ENCODE peak calls at places on chromosomes 5 and 9, in nine cellular contexts. N is CD8-positive, alpha-beta T cell; T is fibroblast of lung; D is OCI-LY7; Q is tibial artery; K is transverse colon; J is uterus; R is heart left ventricle; M is gastrocnemius medialis. S is an unnamed sample. For H3K4me1 and H3K9me3, the result is how much of the 10 kb centered on the place peaks cover.

GRCh38 chr5:82330506-82330905 is 52.4 kb upstream of the RPS23 start:
- DNase-seq in K (no peak), J (no peak), D (no peak), Q (no peak), M (no peak), R (no peak), N (no peak), T (no peak), S (no peak)

GRCh38 chr5:150323092-150323491 is 20.4 kb upstream of the ARSI start:
- DNase-seq in J (no peak), K (no peak), Q (no peak), N (no peak), T (no peak), M (no peak), R (no peak), D (no peak), S (no peak)

GRCh38 chr5:135842737-135843136 is 8.3 kb downstream of the SLC25A48 start:
- DNase-seq in M (no peak), Q (no peak), N (no peak), D (no peak), R (no peak), K (no peak), J (no peak), T (no peak), S (no peak)

GRCh38 chr5:36944607-36945225 is 68.1 kb downstream of the NIPBL start:
- DNase-seq in K (no peak), D (peak), R (no peak), J (no peak), Q (no peak), N (no peak), M (no peak), T (peak), S (no peak)

GRCh38 chr5:132230871-132231270 is 3.2 kb upstream of the P4HA2 start:
- DNase-seq in T (no peak), D (no peak), K (peak), Q (peak), M (no peak), J (peak), R (no peak), N (no peak), S (no peak)

GRCh38 chr9:78354980-78355379 is 58.1 kb downstream of the PSAT1 start:
- DNase-seq in K (no peak), T (no peak), M (no peak), D (no peak), N (no peak), Q (no peak), J (no peak), R (no peak), S (no peak)

GRCh38 chr5:123089971-123090640 is 1.1 kb downstream of the PRDM6 start:
- DNase-seq in Q (no peak), D (no peak), J (no peak), K (no peak), T (peak), R (peak), N (no peak), M (no peak), S (peak)

GRCh38 chr9:36632892-36633291 is 60.2 kb downstream of the MELK start:
- DNase-seq in T (peak), J (no peak), M (no peak), D (peak), N (no peak), Q (no peak), K (no peak), R (no peak), S (peak)

GRCh38 chr9:88949425-88949824 is 41.8 kb upstream of the S1PR3 start:
- DNase-seq in M (no peak), N (no peak), D (no peak), J (peak), Q (no peak), T (peak), R (no peak), K (no peak), S (no peak)

GRCh38 chr5:91864902-91865420 is 481.8 kb upstream of the ARRDC3 start:
- DNase-seq in T (no peak), Q (no peak), J (no peak), N (no peak), M (no peak), R (no peak), K (no peak), D (no peak), S (no peak)

GRCh38 chr9:126326228-126327015 is at the start of gene MVB12B:
- DNase-seq in Q (no peak), R (peak), J (peak), M (peak), D (peak), T (no peak), N (peak), K (peak), S (peak)

GRCh38 chr5:6637022-6637421 is 3.8 kb downstream of the SRD5A1 start:
- DNase-seq in M (no peak), K (no peak), D (no peak), T (no peak), Q (no peak), N (no peak), J (no peak), R (no peak), S (no peak)

GRCh38 chr5:94870496-94871214 is 252.2 kb downstream of the SLF1 start:
- DNase-seq in Q (no peak), M (no peak), D (no peak), R (no peak), J (no peak), N (no peak), K (no peak), T (no peak), S (peak)

GRCh38 chr9:74960548-74960947 is 7.8 kb upstream of the C9orf40 start:
- DNase-seq in J (no peak), T (peak), R (no peak), M (no peak), N (no peak), Q (no peak), K (no peak), D (no peak), S (no peak)

GRCh38 chr5:154078305-154078704 is 39.5 kb downstream of the MFAP3 start:
- DNase-seq in K (no peak), M (no peak), Q (no peak), N (no peak), R (no peak), J (no peak), D (no peak), T (no peak), S (no peak)

GRCh38 chr5:155943516-155944407 is 383.2 kb upstream of the SGCD start:
- DNase-seq in T (peak), M (peak), D (peak), Q (no peak), R (no peak), J (peak), N (peak), K (peak), S (peak)

GRCh38 chr5:158234323-158235158 is 375.6 kb upstream of the CLINT1 start:
- DNase-seq in Q (no peak), N (no peak), D (peak), T (no peak), J (no peak), R (no peak), K (no peak), M (no peak), S (no peak)

GRCh38 chr5:138557677-138558076 is 14.6 kb upstream of the ETF1 start:
- DNase-seq in K (no peak), Q (no peak), T (no peak), R (no peak), J (no peak), D (no peak), M (no peak), N (no peak), S (no peak)

GRCh38 chr9:84850830-84851372 is 181.4 kb downstream of the NTRK2 start:
- DNase-seq in T (no peak), R (no peak), D (no peak), N (no peak), M (no peak), Q (no peak), K (no peak), J (no peak), S (no peak)

GRCh38 chr5:144583493-144584154 is 413.0 kb downstream of the KCTD16 start:
- DNase-seq in M (no peak), T (no peak), K (no peak), J (no peak), D (no peak), Q (no peak), N (no peak), R (no peak), S (peak)

GRCh38 chr5:137572042-137572695 is 73.0 kb upstream of the SPOCK1 start:
- DNase-seq in T (peak), N (no peak), M (no peak), K (no peak), Q (no peak), D (no peak), R (no peak), J (no peak), S (no peak)

GRCh38 chr9:758147-758546 is 83.3 kb upstream of the DMRT1 start:
- DNase-seq in N (no peak), K (no peak), R (no peak), J (no peak), D (no peak), T (no peak), Q (no peak), M (no peak), S (no peak)
- H3K4me1 ChIP-seq in N (under half), K (under half), R (under half), J (under half), D (under half), T (under half), Q (under half), M (under half), S (under half)

DNA sequence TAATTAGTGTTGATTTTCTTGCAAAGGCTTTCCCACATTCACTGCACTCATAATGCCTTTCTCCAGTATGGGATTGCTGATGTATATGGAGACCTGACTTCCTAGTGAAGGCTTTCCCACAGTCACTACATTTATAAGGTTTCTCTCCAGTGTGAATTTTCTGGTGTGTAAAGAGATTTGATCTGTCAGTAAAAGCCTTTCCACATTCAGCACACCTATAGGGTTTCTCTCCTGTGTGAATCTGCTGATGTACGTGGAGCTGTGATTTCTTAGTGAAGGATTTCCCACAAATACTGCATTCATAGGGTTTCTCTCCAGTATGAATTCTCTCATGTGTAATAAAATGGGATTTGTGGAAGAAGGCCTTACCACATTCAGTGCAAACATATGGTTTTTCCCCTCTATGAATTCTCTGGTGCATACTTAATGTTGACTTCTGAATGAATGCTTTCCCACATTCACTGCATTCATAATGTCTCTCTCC is 31.1 kb downstream of the ZNF484 start:
- DNase-seq in D (no peak), K (no peak), R (no peak), J (no peak), N (no peak), Q (no peak), T (no peak), M (no peak), S (no peak)
- H3K9me3 ChIP-seq in D (under half), K (half or more), R (half or more), J (under half), N (under half), Q (under half), T (under half), M (under half), S (under half)

GRCh38 chr9:5900622-5901021 is 9.9 kb downstream of the MLANA start:
- DNase-seq in K (no peak), M (no peak), Q (no peak), D (no peak), T (no peak), J (no peak), R (no peak), N (no peak), S (no peak)

GRCh38 chr9:5897851-5898250 is 7.2 kb downstream of the MLANA start:
- DNase-seq in R (no peak), D (no peak), M (no peak), J (no peak), Q (no peak), N (no peak), T (no peak), K (no peak), S (no peak)

GRCh38 chr9:5896863-5897262 is 6.2 kb downstream of the MLANA start:
- DNase-seq in Q (no peak), T (no peak), M (no peak), D (no peak), R (no peak), K (no peak), J (no peak), N (no peak), S (no peak)

GRCh38 chr9:5902377-5902776 is 11.7 kb downstream of the MLANA start:
- DNase-seq in M (no peak), K (no peak), N (no peak), D (no peak), R (no peak), J (no peak), T (no peak), Q (no peak), S (no peak)

DNA sequence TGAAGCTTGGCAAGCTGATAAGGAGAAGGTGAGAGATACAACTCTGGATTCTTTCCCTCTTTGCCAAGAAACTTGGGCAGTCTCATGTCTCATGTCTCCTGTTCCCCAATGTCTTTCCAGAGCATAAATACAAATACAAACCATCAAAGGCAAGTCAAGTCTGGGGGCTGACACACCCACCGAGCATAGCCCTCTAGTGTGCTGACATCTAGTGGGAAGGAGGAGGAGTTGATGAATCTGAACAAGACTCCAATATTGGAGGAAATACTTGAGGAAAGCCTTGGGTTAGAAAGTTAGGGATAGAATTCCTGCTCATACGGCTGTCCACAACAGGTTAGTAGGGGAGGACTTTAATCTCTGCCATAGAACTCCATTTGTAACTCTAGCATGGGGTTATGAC is 8.6 kb downstream of the MLANA start:
- DNase-seq in Q (no peak), K (no peak), D (peak), J (no peak), R (no peak), M (no peak), T (no peak), N (no peak), S (no peak)
- TF ChIP-seq CTCF in Q (no peak), K (no peak), D (peak), J (no peak), R (no peak), M (no peak), T (peak), N (no peak), S (peak)

GRCh38 chr9:130861372-130862180 is 26.5 kb downstream of the ABL1 start:
- DNase-seq in Q (no peak), J (no peak), K (no peak), N (no peak), D (no peak), M (no peak), R (no peak), T (no peak), S (no peak)
- H3K4me1 ChIP-seq in Q (half or more), J (under half), K (under half), N (under half), D (under half), M (under half), R (under half), T (under half), S (under half)